ENCODE peak calls at places on chromosomes 2 and 18, in four cellular contexts. X is M059J, L is HEK293T, O is nephron progenitor cell. Y is an unnamed sample.

GRCh38 chr2:181457121-181457740 is at the start of gene ITGA4:
- DNase-seq in O (peak), X (peak), L (peak), Y (peak)

GRCh38 chr18:33212363-33212762 is 228.2 kb downstream of the CCDC178 start:
- DNase-seq in L (no peak), X (no peak), O (no peak), Y (no peak)

GRCh38 chr2:195531754-195532153 is 125.3 kb upstream of the SLC39A10 start:
- DNase-seq in L (no peak), X (peak), O (no peak), Y (no peak)

GRCh38 chr18:48545690-48546365 is 7.0 kb downstream of the CTIF start:
- DNase-seq in L (no peak), X (peak), O (peak), Y (no peak)

GRCh38 chr2:237102428-237102827 is 16.7 kb downstream of the COPS8 start:
- DNase-seq in L (no peak), O (no peak), X (no peak), Y (no peak)

GRCh38 chr18:46338213-46338612 is 234.0 kb downstream of the HAUS1 start:
- DNase-seq in X (no peak), L (no peak), O (peak), Y (no peak)

GRCh38 chr18:30522288-30522929 is 520.1 kb downstream of the DSC3 start:
- DNase-seq in X (no peak), O (no peak), L (no peak), Y (no peak)

GRCh38 chr2:88016948-88017779 is 817 bp upstream of the RNU2-63P start:
- DNase-seq in O (peak), X (no peak), L (peak), Y (peak)

GRCh38 chr18:12048827-12049175 is 44.8 kb upstream of the ANKRD62 start:
- DNase-seq in O (no peak), X (peak), L (no peak), Y (no peak)

GRCh38 chr18:45839415-45840395 is 14.2 kb downstream of the SIGLEC15 start:
- DNase-seq in L (peak), O (no peak), X (peak), Y (no peak)

GRCh38 chr2:147463881-147464520 is 380.8 kb upstream of the ACVR2A start:
- DNase-seq in O (no peak), X (no peak), L (no peak), Y (peak)

GRCh38 chr2:237670641-237671040 is 43.3 kb downstream of the LRRFIP1 start:
- DNase-seq in X (no peak), L (no peak), O (no peak), Y (no peak)

GRCh38 chr2:112728384-112729175 is 7.8 kb downstream of the NT5DC4 start:
- DNase-seq in L (no peak), X (no peak), O (no peak), Y (no peak)

GRCh38 chr18:42028232-42028832 is 73.3 kb downstream of the PIK3C3 start:
- DNase-seq in X (peak), L (peak), O (peak), Y (peak)

GRCh38 chr2:168084267-168084781 is 163.1 kb downstream of the STK39 start:
- DNase-seq in L (no peak), O (no peak), X (no peak), Y (no peak)

GRCh38 chr2:234422242-234422641 is 74.6 kb downstream of the ARL4C start:
- DNase-seq in L (no peak), X (peak), O (no peak), Y (no peak)

GRCh38 chr2:195674491-195675226 is 17.6 kb downstream of the SLC39A10 start:
- DNase-seq in L (no peak), X (peak), O (no peak), Y (no peak)

GRCh38 chr2:202768284-202768683 is 103.3 kb downstream of the ICA1L start:
- DNase-seq in X (no peak), O (no peak), L (no peak), Y (no peak)

GRCh38 chr18:2874765-2875164 is 28.0 kb downstream of the EMILIN2 start:
- DNase-seq in X (no peak), O (no peak), L (no peak), Y (no peak)

GRCh38 chr2:149928026-149928425 is 340.5 kb upstream of the MMADHC start:
- DNase-seq in L (no peak), O (no peak), X (no peak), Y (no peak)

GRCh38 chr18:49886891-49887764 is 73.8 kb upstream of the ACAA2 start:
- DNase-seq in L (no peak), X (no peak), O (no peak), Y (no peak)

GRCh38 chr2:8090748-8091700 is 590.8 kb upstream of the ID2 start:
- DNase-seq in O (no peak), L (no peak), X (peak), Y (no peak)